ENCODE peak calls at places on chromosome 12, in ten cellular contexts. One of them, this sample, is unnamed.
A peak's percentile ranks its signal among the peaks of the same experiment; 100 is the strongest.

GRCh38 chr12:113171543-113171942 is 13.7 kb downstream of the DDX54 start:
- DNase-seq in chondrocyte: no peak
- DNase-seq in GM10248: no peak
- DNase-seq in AG04450: no peak
- DNase-seq in lower lobe of right lung: no peak
- DNase-seq in foreskin fibroblast: no peak
- DNase-seq in A673: no peak
- DNase-seq in Peyer's patch: no peak
- DNase-seq in fibroblast of mammary gland: no peak
- DNase-seq in fibroblast of the aortic adventitia: no peak
- DNase-seq in this sample: no peak

GRCh38 chr12:92278378-92278828 is 132.8 kb upstream of the BTG1 start:
- DNase-seq in chondrocyte: no peak
- DNase-seq in GM10248: no peak
- DNase-seq in AG04450: no peak
- DNase-seq in lower lobe of right lung: no peak
- DNase-seq in foreskin fibroblast: no peak
- DNase-seq in A673: no peak
- DNase-seq in Peyer's patch: no peak
- DNase-seq in fibroblast of mammary gland: peak; percentile 12
- DNase-seq in fibroblast of the aortic adventitia: peak; percentile 74
- DNase-seq in this sample: no peak

GRCh38 chr12:128856035-128856790 is 2.9 kb downstream of the GLT1D1 start:
- DNase-seq in chondrocyte: no peak
- DNase-seq in GM10248: no peak
- DNase-seq in AG04450: no peak
- DNase-seq in lower lobe of right lung: no peak
- DNase-seq in foreskin fibroblast: no peak
- DNase-seq in A673: no peak
- DNase-seq in Peyer's patch: no peak
- DNase-seq in fibroblast of mammary gland: no peak
- DNase-seq in fibroblast of the aortic adventitia: no peak
- DNase-seq in this sample: peak; percentile 58

GRCh38 chr12:52728374-52728773 is 25.1 kb upstream of the KRT77 start:
- DNase-seq in chondrocyte: no peak
- DNase-seq in GM10248: no peak
- DNase-seq in AG04450: no peak
- DNase-seq in lower lobe of right lung: no peak
- DNase-seq in foreskin fibroblast: no peak
- DNase-seq in A673: no peak
- DNase-seq in Peyer's patch: no peak
- DNase-seq in fibroblast of mammary gland: no peak
- DNase-seq in fibroblast of the aortic adventitia: no peak
- DNase-seq in this sample: no peak

GRCh38 chr12:98653866-98654493 is 8.9 kb downstream of the APAF1 start:
- DNase-seq in chondrocyte: no peak
- DNase-seq in GM10248: peak; percentile 42
- DNase-seq in AG04450: peak; percentile 34
- DNase-seq in lower lobe of right lung: no peak
- DNase-seq in foreskin fibroblast: peak; percentile 72
- DNase-seq in A673: peak; percentile 81
- DNase-seq in Peyer's patch: no peak
- DNase-seq in fibroblast of mammary gland: peak; percentile 71
- DNase-seq in fibroblast of the aortic adventitia: peak; percentile 80
- DNase-seq in this sample: peak; percentile 60

GRCh38 chr12:82765971-82766705 is 79.4 kb downstream of the TMTC2 start:
- DNase-seq in chondrocyte: no peak
- DNase-seq in GM10248: no peak
- DNase-seq in AG04450: no peak
- DNase-seq in lower lobe of right lung: no peak
- DNase-seq in foreskin fibroblast: no peak
- DNase-seq in A673: no peak
- DNase-seq in Peyer's patch: no peak
- DNase-seq in fibroblast of mammary gland: no peak
- DNase-seq in fibroblast of the aortic adventitia: peak; percentile 80
- DNase-seq in this sample: no peak

GRCh38 chr12:78866518-78866917 is 1.9 kb downstream of the SYT1 start:
- DNase-seq in chondrocyte: no peak
- DNase-seq in GM10248: no peak
- DNase-seq in AG04450: no peak
- DNase-seq in lower lobe of right lung: no peak
- DNase-seq in foreskin fibroblast: no peak
- DNase-seq in A673: no peak
- DNase-seq in Peyer's patch: no peak
- DNase-seq in fibroblast of mammary gland: no peak
- DNase-seq in fibroblast of the aortic adventitia: peak; percentile 30
- DNase-seq in this sample: no peak

GRCh38 chr12:569803-570236 is 93.4 kb downstream of the NINJ2 start:
- DNase-seq in chondrocyte: no peak
- DNase-seq in GM10248: peak; percentile 94
- DNase-seq in AG04450: peak; percentile 48
- DNase-seq in lower lobe of right lung: peak; percentile 91
- DNase-seq in foreskin fibroblast: peak; percentile 95
- DNase-seq in A673: peak; percentile 90
- DNase-seq in Peyer's patch: peak; percentile 81
- DNase-seq in fibroblast of mammary gland: peak; percentile 71
- DNase-seq in fibroblast of the aortic adventitia: peak; percentile 81
- DNase-seq in this sample: peak; percentile 96

DNA sequence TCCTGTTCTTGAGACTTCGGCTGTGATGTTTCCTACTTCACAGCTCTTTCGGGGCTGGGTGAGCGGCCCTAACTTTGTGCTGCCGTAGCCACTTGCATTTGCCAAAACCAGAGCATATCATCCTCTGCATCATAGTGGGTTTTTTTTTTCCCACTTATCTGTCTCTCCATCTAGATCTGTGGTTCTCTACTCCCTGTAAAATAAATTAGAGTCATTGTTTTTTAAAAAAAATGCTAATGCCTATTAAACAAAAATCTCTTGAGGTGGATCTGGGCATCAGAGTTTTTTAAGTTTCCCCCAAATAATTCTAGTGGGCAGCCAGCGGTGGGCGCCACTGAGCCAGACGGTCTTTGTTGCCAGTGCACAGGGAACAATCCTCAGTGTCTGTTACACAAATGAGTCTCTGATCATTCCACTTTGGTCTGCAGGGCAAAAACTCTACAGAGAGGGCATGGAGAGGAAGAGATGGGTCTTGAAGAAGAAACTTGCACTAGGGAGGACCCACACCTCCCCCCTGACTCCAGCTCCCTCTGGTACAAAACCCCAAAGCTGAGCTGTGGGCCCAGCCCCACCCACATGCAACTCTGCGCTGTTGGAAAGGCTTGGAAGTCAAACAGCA is 62.4 kb upstream of the BCL2L14 start:
- DNase-seq in chondrocyte: no peak
- DNase-seq in GM10248: no peak
- DNase-seq in AG04450: no peak
- DNase-seq in lower lobe of right lung: no peak
- DNase-seq in foreskin fibroblast: no peak
- DNase-seq in A673: peak; percentile 24
- DNase-seq in Peyer's patch: no peak
- DNase-seq in fibroblast of mammary gland: no peak
- DNase-seq in fibroblast of the aortic adventitia: no peak
- DNase-seq in this sample: no peak
- TF ChIP-seq CTCF in chondrocyte: peak; percentile 39
- TF ChIP-seq CTCF in GM10248: peak; percentile 45
- TF ChIP-seq CTCF in AG04450: peak; percentile 24
- TF ChIP-seq CTCF in lower lobe of right lung: peak; percentile 34
- TF ChIP-seq CTCF in foreskin fibroblast: peak; percentile 7
- TF ChIP-seq CTCF in A673: peak; percentile 72
- TF ChIP-seq CTCF in Peyer's patch: peak; percentile 16
- TF ChIP-seq CTCF in fibroblast of mammary gland: peak; percentile 36
- TF ChIP-seq CTCF in fibroblast of the aortic adventitia: no peak
- TF ChIP-seq CTCF in this sample: peak; percentile 64

DNA sequence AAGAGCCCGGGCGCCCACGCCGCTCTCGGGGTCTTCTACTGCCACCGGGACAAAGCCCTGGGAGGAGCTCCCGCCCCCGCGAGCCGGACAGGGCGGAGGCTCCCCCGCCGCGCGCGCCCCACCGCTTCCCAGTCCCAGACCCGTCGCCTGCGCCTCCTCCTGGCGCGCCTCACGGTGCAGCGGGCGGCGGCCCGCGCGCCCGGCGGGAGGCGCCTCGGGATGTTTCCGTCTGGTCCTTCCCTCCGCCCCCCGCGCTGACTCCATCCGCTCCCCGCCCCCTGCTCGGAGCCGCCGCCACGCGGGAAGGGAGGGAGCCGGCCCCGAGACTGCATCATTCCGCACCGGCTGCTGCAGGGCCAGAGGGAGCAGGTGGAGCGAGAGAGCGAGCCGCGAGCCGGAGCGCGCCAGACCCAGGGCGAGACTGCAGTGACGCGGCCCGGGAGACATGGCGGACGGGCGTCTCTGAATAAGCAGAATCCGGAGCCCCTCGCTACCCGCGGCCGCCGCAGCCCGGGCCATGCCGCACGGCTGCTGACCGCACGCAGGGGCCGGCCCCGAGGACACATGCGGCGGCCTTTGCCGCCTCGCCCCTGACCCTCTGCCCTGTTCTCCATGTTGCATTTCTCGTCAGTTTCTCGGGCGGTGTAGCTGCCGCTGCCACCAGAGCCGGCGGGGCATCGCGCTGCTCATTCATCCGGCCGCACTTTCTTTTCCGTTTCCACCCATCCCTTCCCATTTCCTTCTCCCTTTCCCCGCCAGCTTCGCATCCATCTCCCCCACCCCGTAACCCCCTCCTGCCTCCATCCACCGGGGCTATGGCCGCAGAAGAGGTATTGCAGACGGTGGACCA is at the start of gene BICD1:
- DNase-seq in chondrocyte: peak; percentile 93
- DNase-seq in GM10248: peak; percentile 87
- DNase-seq in AG04450: peak; percentile 74
- DNase-seq in lower lobe of right lung: peak; percentile 85
- DNase-seq in foreskin fibroblast: peak; percentile 97
- DNase-seq in A673: peak; percentile 93
- DNase-seq in Peyer's patch: peak; percentile 76
- DNase-seq in fibroblast of mammary gland: peak; percentile 78
- DNase-seq in fibroblast of the aortic adventitia: peak; percentile 80
- DNase-seq in this sample: peak; percentile 90
- TF ChIP-seq CTCF in chondrocyte: peak; percentile 74
- TF ChIP-seq CTCF in GM10248: peak; percentile 35
- TF ChIP-seq CTCF in AG04450: peak; percentile 12
- TF ChIP-seq CTCF in lower lobe of right lung: peak; percentile 41
- TF ChIP-seq CTCF in foreskin fibroblast: peak; percentile 9
- TF ChIP-seq CTCF in A673: peak; percentile 29
- TF ChIP-seq CTCF in Peyer's patch: peak; percentile 21
- TF ChIP-seq CTCF in fibroblast of mammary gland: no peak
- TF ChIP-seq CTCF in fibroblast of the aortic adventitia: no peak
- TF ChIP-seq CTCF in this sample: peak; percentile 46

GRCh38 chr12:131672941-131673330 is 38.0 kb upstream of the SFSWAP start:
- DNase-seq in chondrocyte: no peak
- DNase-seq in GM10248: no peak
- DNase-seq in AG04450: no peak
- DNase-seq in lower lobe of right lung: no peak
- DNase-seq in foreskin fibroblast: no peak
- DNase-seq in A673: no peak
- DNase-seq in Peyer's patch: no peak
- DNase-seq in fibroblast of mammary gland: no peak
- DNase-seq in fibroblast of the aortic adventitia: no peak
- DNase-seq in this sample: no peak

GRCh38 chr12:131672311-131672940 is 38.5 kb upstream of the SFSWAP start:
- DNase-seq in chondrocyte: no peak
- DNase-seq in GM10248: no peak
- DNase-seq in AG04450: no peak
- DNase-seq in lower lobe of right lung: no peak
- DNase-seq in foreskin fibroblast: no peak
- DNase-seq in A673: no peak
- DNase-seq in Peyer's patch: no peak
- DNase-seq in fibroblast of mammary gland: no peak
- DNase-seq in fibroblast of the aortic adventitia: no peak
- DNase-seq in this sample: no peak

GRCh38 chr12:131673519-131674265 is 37.2 kb upstream of the SFSWAP start:
- DNase-seq in chondrocyte: no peak
- DNase-seq in GM10248: no peak
- DNase-seq in AG04450: no peak
- DNase-seq in lower lobe of right lung: no peak
- DNase-seq in foreskin fibroblast: peak; percentile 44
- DNase-seq in A673: no peak
- DNase-seq in Peyer's patch: no peak
- DNase-seq in fibroblast of mammary gland: peak; percentile 70
- DNase-seq in fibroblast of the aortic adventitia: peak; percentile 6
- DNase-seq in this sample: no peak

GRCh38 chr12:131675126-131676080 is 35.5 kb upstream of the SFSWAP start:
- DNase-seq in chondrocyte: no peak
- DNase-seq in GM10248: no peak
- DNase-seq in AG04450: no peak
- DNase-seq in lower lobe of right lung: no peak
- DNase-seq in foreskin fibroblast: no peak
- DNase-seq in A673: no peak
- DNase-seq in Peyer's patch: no peak
- DNase-seq in fibroblast of mammary gland: no peak
- DNase-seq in fibroblast of the aortic adventitia: no peak
- DNase-seq in this sample: no peak

DNA sequence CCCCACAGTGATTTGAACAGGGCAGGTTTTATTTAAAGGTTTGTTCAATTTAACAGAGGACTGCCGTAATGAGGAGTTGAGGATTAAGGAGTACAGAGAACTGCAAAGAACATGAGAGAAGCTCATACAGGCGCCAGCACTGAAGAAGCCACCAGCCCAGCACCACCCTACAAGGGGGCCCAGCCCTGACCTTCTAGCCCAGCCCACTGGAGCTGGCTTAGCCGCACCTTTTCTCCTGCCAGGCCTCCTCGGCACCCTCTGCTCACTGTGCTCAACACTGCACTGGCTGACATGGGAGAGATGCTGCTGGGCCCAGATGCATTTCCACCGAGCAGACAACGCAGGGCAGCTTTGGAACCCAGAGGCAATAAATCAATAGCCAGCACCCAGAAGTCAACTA is 36.5 kb upstream of the SFSWAP start:
- DNase-seq in chondrocyte: no peak
- DNase-seq in GM10248: no peak
- DNase-seq in AG04450: no peak
- DNase-seq in lower lobe of right lung: no peak
- DNase-seq in foreskin fibroblast: no peak
- DNase-seq in A673: no peak
- DNase-seq in Peyer's patch: no peak
- DNase-seq in fibroblast of mammary gland: no peak
- DNase-seq in fibroblast of the aortic adventitia: no peak
- DNase-seq in this sample: no peak
- TF ChIP-seq CTCF in chondrocyte: no peak
- TF ChIP-seq CTCF in GM10248: no peak
- TF ChIP-seq CTCF in AG04450: no peak
- TF ChIP-seq CTCF in lower lobe of right lung: no peak
- TF ChIP-seq CTCF in foreskin fibroblast: no peak
- TF ChIP-seq CTCF in A673: no peak
- TF ChIP-seq CTCF in Peyer's patch: no peak
- TF ChIP-seq CTCF in fibroblast of mammary gland: no peak
- TF ChIP-seq CTCF in fibroblast of the aortic adventitia: no peak
- TF ChIP-seq CTCF in this sample: no peak

GRCh38 chr12:103637429-103637828 is 50.4 kb downstream of the STAB2 start:
- DNase-seq in chondrocyte: no peak
- DNase-seq in GM10248: no peak
- DNase-seq in AG04450: no peak
- DNase-seq in lower lobe of right lung: no peak
- DNase-seq in foreskin fibroblast: no peak
- DNase-seq in A673: no peak
- DNase-seq in Peyer's patch: no peak
- DNase-seq in fibroblast of mammary gland: no peak
- DNase-seq in fibroblast of the aortic adventitia: no peak
- DNase-seq in this sample: no peak

GRCh38 chr12:103627189-103627855 is 40.2 kb downstream of the STAB2 start:
- DNase-seq in chondrocyte: no peak
- DNase-seq in GM10248: no peak
- DNase-seq in AG04450: no peak
- DNase-seq in lower lobe of right lung: no peak
- DNase-seq in foreskin fibroblast: no peak
- DNase-seq in A673: no peak
- DNase-seq in Peyer's patch: no peak
- DNase-seq in fibroblast of mammary gland: no peak
- DNase-seq in fibroblast of the aortic adventitia: no peak
- DNase-seq in this sample: no peak

GRCh38 chr12:103635419-103635818 is 48.3 kb downstream of the STAB2 start:
- DNase-seq in chondrocyte: no peak
- DNase-seq in GM10248: no peak
- DNase-seq in AG04450: no peak
- DNase-seq in lower lobe of right lung: no peak
- DNase-seq in foreskin fibroblast: no peak
- DNase-seq in A673: no peak
- DNase-seq in Peyer's patch: no peak
- DNase-seq in fibroblast of mammary gland: no peak
- DNase-seq in fibroblast of the aortic adventitia: no peak
- DNase-seq in this sample: no peak

GRCh38 chr12:103634732-103635131 is 47.7 kb downstream of the STAB2 start:
- DNase-seq in chondrocyte: no peak
- DNase-seq in GM10248: no peak
- DNase-seq in AG04450: no peak
- DNase-seq in lower lobe of right lung: no peak
- DNase-seq in foreskin fibroblast: no peak
- DNase-seq in A673: no peak
- DNase-seq in Peyer's patch: no peak
- DNase-seq in fibroblast of mammary gland: no peak
- DNase-seq in fibroblast of the aortic adventitia: no peak
- DNase-seq in this sample: no peak

GRCh38 chr12:103632554-103633216 is 45.6 kb downstream of the STAB2 start:
- DNase-seq in chondrocyte: no peak
- DNase-seq in GM10248: peak; percentile 87
- DNase-seq in AG04450: no peak
- DNase-seq in lower lobe of right lung: peak; percentile 56
- DNase-seq in foreskin fibroblast: peak; percentile 50
- DNase-seq in A673: peak; percentile 86
- DNase-seq in Peyer's patch: no peak
- DNase-seq in fibroblast of mammary gland: peak; percentile 58
- DNase-seq in fibroblast of the aortic adventitia: peak; percentile 51
- DNase-seq in this sample: peak; percentile 85
- TF ChIP-seq CTCF in chondrocyte: peak; percentile 77
- TF ChIP-seq CTCF in GM10248: peak; percentile 98
- TF ChIP-seq CTCF in AG04450: peak; percentile 78
- TF ChIP-seq CTCF in lower lobe of right lung: peak; percentile 58
- TF ChIP-seq CTCF in foreskin fibroblast: peak; percentile 90
- TF ChIP-seq CTCF in A673: peak; percentile 100
- TF ChIP-seq CTCF in Peyer's patch: peak; percentile 34
- TF ChIP-seq CTCF in fibroblast of mammary gland: peak; percentile 99
- TF ChIP-seq CTCF in fibroblast of the aortic adventitia: peak; percentile 93
- TF ChIP-seq CTCF in this sample: peak; percentile 100

This sample was measured in GM13977.